ENCODE peak calls at places on chromosomes 16 and 17, in six cellular contexts. One of them, this sample, is unnamed.

GRCh38 chr17:39243155-39243554 is 17.4 kb upstream of the STAC2 start:
- DNase-seq in pancreas: no peak
- DNase-seq in left ventricle myocardium inferior: no peak
- DNase-seq in mucosa of descending colon: no peak
- DNase-seq in AG04449: no peak
- DNase-seq in stomach: no peak
- DNase-seq in this sample: no peak

GRCh38 chr16:64092284-64092683 is 1029.6 kb downstream of the CDH11 start:
- DNase-seq in pancreas: no peak
- DNase-seq in left ventricle myocardium inferior: no peak
- DNase-seq in mucosa of descending colon: no peak
- DNase-seq in AG04449: peak
- DNase-seq in stomach: no peak
- DNase-seq in this sample: peak

GRCh38 chr16:57141822-57142631 is 43.8 kb downstream of the PSME3IP1 start:
- DNase-seq in pancreas: no peak
- DNase-seq in left ventricle myocardium inferior: no peak
- DNase-seq in mucosa of descending colon: no peak
- DNase-seq in AG04449: no peak
- DNase-seq in stomach: no peak
- DNase-seq in this sample: no peak

GRCh38 chr17:27627514-27627913 is 3.5 kb upstream of the LGALS9 start:
- DNase-seq in pancreas: no peak
- DNase-seq in left ventricle myocardium inferior: no peak
- DNase-seq in mucosa of descending colon: peak
- DNase-seq in AG04449: no peak
- DNase-seq in stomach: no peak
- DNase-seq in this sample: no peak

GRCh38 chr17:65556014-65556909 is 5.2 kb downstream of the AXIN2 start:
- DNase-seq in pancreas: peak
- DNase-seq in left ventricle myocardium inferior: peak
- DNase-seq in mucosa of descending colon: peak
- DNase-seq in AG04449: no peak
- DNase-seq in stomach: peak
- DNase-seq in this sample: peak

GRCh38 chr16:53666816-53667415 is 36.7 kb downstream of the RPGRIP1L start:
- DNase-seq in pancreas: no peak
- DNase-seq in left ventricle myocardium inferior: no peak
- DNase-seq in mucosa of descending colon: no peak
- DNase-seq in AG04449: peak
- DNase-seq in stomach: no peak
- DNase-seq in this sample: no peak

GRCh38 chr17:50123649-50124349 is 6.2 kb downstream of the SAMD14 start:
- DNase-seq in pancreas: no peak
- DNase-seq in left ventricle myocardium inferior: no peak
- DNase-seq in mucosa of descending colon: no peak
- DNase-seq in AG04449: no peak
- DNase-seq in stomach: no peak
- DNase-seq in this sample: no peak

GRCh38 chr16:76222087-76222486 is 55.1 kb upstream of the CNTNAP4 start:
- DNase-seq in pancreas: no peak
- DNase-seq in left ventricle myocardium inferior: no peak
- DNase-seq in mucosa of descending colon: no peak
- DNase-seq in AG04449: no peak
- DNase-seq in stomach: no peak
- DNase-seq in this sample: peak

GRCh38 chr16:14564323-14564722 is 65.7 kb downstream of the PARN start:
- DNase-seq in pancreas: no peak
- DNase-seq in left ventricle myocardium inferior: no peak
- DNase-seq in mucosa of descending colon: peak
- DNase-seq in AG04449: no peak
- DNase-seq in stomach: peak
- DNase-seq in this sample: no peak

GRCh38 chr17:66779186-66779585 is 55.7 kb upstream of the CACNG5 start:
- DNase-seq in pancreas: no peak
- DNase-seq in left ventricle myocardium inferior: no peak
- DNase-seq in mucosa of descending colon: no peak
- DNase-seq in AG04449: no peak
- DNase-seq in stomach: no peak
- DNase-seq in this sample: no peak

GRCh38 chr16:57871457-57871856 is 69.2 kb upstream of the KIFC3 start:
- DNase-seq in pancreas: no peak
- DNase-seq in left ventricle myocardium inferior: no peak
- DNase-seq in mucosa of descending colon: no peak
- DNase-seq in AG04449: no peak
- DNase-seq in stomach: no peak
- DNase-seq in this sample: peak

GRCh38 chr16:16025214-16025968 is 76.0 kb downstream of the ABCC1 start:
- DNase-seq in pancreas: no peak
- DNase-seq in left ventricle myocardium inferior: no peak
- DNase-seq in mucosa of descending colon: peak
- DNase-seq in AG04449: peak
- DNase-seq in stomach: no peak
- DNase-seq in this sample: peak

GRCh38 chr17:1764274-1764673 is 2.4 kb downstream of the SERPINF1 start:
- DNase-seq in pancreas: no peak
- DNase-seq in left ventricle myocardium inferior: peak
- DNase-seq in mucosa of descending colon: peak
- DNase-seq in AG04449: peak
- DNase-seq in stomach: peak
- DNase-seq in this sample: peak

GRCh38 chr17:77110006-77110374 is 30.8 kb upstream of the SEC14L1 start:
- DNase-seq in pancreas: no peak
- DNase-seq in left ventricle myocardium inferior: no peak
- DNase-seq in mucosa of descending colon: no peak
- DNase-seq in AG04449: no peak
- DNase-seq in stomach: no peak
- DNase-seq in this sample: no peak

GRCh38 chr17:2924211-2924610 is 128.0 kb downstream of the RAP1GAP2 start:
- DNase-seq in pancreas: no peak
- DNase-seq in left ventricle myocardium inferior: no peak
- DNase-seq in mucosa of descending colon: no peak
- DNase-seq in AG04449: no peak
- DNase-seq in stomach: no peak
- DNase-seq in this sample: peak

GRCh38 chr16:3443108-3444031 is at the start of the genes NAA60 and ZNF597:
- DNase-seq in pancreas: peak
- DNase-seq in left ventricle myocardium inferior: peak
- DNase-seq in mucosa of descending colon: peak
- DNase-seq in AG04449: peak
- DNase-seq in stomach: peak
- DNase-seq in this sample: peak

GRCh38 chr17:83058478-83059167 is 20.8 kb upstream of the METRNL start:
- DNase-seq in pancreas: no peak
- DNase-seq in left ventricle myocardium inferior: no peak
- DNase-seq in mucosa of descending colon: no peak
- DNase-seq in AG04449: no peak
- DNase-seq in stomach: peak
- DNase-seq in this sample: no peak

GRCh38 chr16:24382929-24383328 is 126.8 kb downstream of the CACNG3 start:
- DNase-seq in pancreas: no peak
- DNase-seq in left ventricle myocardium inferior: no peak
- DNase-seq in mucosa of descending colon: no peak
- DNase-seq in AG04449: no peak
- DNase-seq in stomach: no peak
- DNase-seq in this sample: no peak

GRCh38 chr17:50675627-50676026 is 32.1 kb downstream of the ANKRD40 start:
- DNase-seq in pancreas: peak
- DNase-seq in left ventricle myocardium inferior: no peak
- DNase-seq in mucosa of descending colon: peak
- DNase-seq in AG04449: no peak
- DNase-seq in stomach: peak
- DNase-seq in this sample: no peak

GRCh38 chr17:49547566-49547965 is 28.1 kb upstream of the NXPH3 start:
- DNase-seq in pancreas: no peak
- DNase-seq in left ventricle myocardium inferior: peak
- DNase-seq in mucosa of descending colon: no peak
- DNase-seq in AG04449: no peak
- DNase-seq in stomach: no peak
- DNase-seq in this sample: no peak

DNA sequence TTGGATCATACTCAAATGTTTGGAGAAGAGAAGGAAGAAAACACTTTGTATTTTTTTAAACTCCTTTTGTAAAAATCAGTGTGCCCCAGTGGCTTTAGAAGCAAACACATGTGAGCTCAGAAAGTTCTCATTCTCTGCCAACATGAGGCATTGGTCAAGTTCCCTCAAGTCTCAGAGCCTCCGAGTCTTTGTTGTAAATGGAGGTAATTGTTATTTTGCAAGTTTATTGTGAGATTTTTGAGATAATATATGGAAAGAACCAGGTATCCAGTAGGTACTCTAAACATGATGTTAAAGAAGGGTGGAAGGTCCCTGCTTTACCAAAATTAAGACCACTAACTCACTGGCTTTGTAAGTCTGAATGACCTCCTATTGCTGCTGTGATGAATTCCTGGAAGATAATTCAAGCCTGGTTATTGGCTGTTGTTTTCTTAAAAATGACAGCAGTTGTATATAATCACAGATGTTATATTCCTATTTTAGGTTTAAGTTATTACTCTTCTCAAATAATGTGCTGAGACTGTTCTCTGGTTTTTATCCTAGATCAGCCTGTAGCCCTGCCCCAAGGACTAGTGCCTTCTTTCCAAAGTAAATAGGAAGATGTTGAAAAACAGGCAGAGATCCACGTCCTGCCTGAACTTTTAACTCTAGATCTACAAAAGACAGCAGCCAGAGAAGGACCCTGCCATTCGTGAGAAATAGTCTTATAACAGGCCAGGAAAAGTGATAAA is 2.4 kb downstream of the HLF start:
- DNase-seq in pancreas: no peak
- DNase-seq in left ventricle myocardium inferior: no peak
- DNase-seq in mucosa of descending colon: no peak
- DNase-seq in AG04449: no peak
- DNase-seq in stomach: no peak
- DNase-seq in this sample: no peak
- H3K4me3 ChIP-seq in pancreas: no peak
- H3K4me3 ChIP-seq in left ventricle myocardium inferior: peak
- H3K4me3 ChIP-seq in mucosa of descending colon: no peak
- H3K4me3 ChIP-seq in AG04449: no peak
- H3K4me3 ChIP-seq in stomach: peak
- H3K4me3 ChIP-seq in this sample: no peak

DNA sequence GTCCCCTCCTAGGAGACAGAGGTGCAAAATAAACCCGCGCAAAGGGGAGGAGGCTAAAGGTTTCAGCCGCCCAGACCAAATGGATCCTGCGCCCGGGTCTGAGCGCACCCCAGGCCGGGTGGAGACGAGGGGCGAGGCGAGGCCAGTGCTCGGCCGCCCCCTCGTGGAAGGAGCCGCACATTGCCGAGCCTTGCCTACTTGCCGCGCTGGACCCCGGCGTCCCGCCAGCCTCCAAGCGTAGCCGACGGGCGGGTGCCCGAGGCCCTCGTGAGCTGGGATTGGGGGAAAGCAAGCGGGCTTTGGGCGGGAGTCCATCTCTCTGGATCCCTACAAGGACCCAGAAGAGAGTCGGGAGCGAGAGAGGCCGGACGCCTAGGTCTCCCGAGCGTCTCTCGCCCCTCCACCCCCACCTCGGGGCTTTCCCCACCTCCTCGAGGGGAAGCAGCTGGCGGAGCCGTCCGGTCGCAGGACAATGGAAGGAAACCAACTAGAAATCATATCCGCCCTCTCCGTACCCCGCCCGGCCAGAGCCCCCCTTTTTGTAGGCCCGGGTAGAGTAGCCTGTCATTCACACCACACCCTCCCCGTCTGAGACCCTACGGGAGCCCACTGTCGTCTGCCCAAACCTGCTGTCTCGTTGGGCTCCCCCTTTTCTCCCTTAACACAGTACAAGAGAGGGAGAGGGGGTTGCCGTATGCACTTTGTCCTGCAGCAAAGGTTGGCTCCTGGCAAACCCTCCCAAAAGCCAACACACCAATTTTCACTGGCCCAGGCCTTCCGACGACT is 664 bp upstream of the BCL6B start:
- DNase-seq in pancreas: peak
- DNase-seq in left ventricle myocardium inferior: peak
- DNase-seq in mucosa of descending colon: peak
- DNase-seq in AG04449: no peak
- DNase-seq in stomach: peak
- DNase-seq in this sample: peak
- H3K4me3 ChIP-seq in pancreas: no peak
- H3K4me3 ChIP-seq in left ventricle myocardium inferior: peak
- H3K4me3 ChIP-seq in mucosa of descending colon: no peak
- H3K4me3 ChIP-seq in AG04449: peak
- H3K4me3 ChIP-seq in stomach: peak
- H3K4me3 ChIP-seq in this sample: peak

DNA sequence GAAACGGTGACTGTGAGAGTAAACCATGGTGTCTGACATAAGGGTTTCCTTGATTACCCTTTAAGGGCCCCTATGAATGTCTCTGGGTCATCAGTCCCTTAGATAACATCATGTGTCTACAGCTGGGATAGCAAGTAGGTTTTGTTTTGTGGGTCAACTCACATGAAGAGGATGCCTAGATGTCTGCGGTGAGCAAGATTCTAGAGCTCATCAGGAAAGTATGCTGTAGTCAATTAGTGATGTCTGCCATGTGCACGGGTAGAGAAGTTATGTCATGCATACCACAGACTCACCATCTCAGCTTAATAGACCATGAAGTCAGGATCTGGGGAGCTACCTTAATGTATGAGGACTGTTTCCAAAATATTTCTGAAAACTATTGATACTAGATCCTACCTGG is 57.5 kb downstream of the CDH13 start:
- DNase-seq in pancreas: no peak
- DNase-seq in left ventricle myocardium inferior: no peak
- DNase-seq in mucosa of descending colon: no peak
- DNase-seq in AG04449: no peak
- DNase-seq in stomach: no peak
- DNase-seq in this sample: no peak
- H3K4me3 ChIP-seq in pancreas: no peak
- H3K4me3 ChIP-seq in left ventricle myocardium inferior: no peak
- H3K4me3 ChIP-seq in mucosa of descending colon: no peak
- H3K4me3 ChIP-seq in AG04449: no peak
- H3K4me3 ChIP-seq in stomach: no peak
- H3K4me3 ChIP-seq in this sample: no peak

DNA sequence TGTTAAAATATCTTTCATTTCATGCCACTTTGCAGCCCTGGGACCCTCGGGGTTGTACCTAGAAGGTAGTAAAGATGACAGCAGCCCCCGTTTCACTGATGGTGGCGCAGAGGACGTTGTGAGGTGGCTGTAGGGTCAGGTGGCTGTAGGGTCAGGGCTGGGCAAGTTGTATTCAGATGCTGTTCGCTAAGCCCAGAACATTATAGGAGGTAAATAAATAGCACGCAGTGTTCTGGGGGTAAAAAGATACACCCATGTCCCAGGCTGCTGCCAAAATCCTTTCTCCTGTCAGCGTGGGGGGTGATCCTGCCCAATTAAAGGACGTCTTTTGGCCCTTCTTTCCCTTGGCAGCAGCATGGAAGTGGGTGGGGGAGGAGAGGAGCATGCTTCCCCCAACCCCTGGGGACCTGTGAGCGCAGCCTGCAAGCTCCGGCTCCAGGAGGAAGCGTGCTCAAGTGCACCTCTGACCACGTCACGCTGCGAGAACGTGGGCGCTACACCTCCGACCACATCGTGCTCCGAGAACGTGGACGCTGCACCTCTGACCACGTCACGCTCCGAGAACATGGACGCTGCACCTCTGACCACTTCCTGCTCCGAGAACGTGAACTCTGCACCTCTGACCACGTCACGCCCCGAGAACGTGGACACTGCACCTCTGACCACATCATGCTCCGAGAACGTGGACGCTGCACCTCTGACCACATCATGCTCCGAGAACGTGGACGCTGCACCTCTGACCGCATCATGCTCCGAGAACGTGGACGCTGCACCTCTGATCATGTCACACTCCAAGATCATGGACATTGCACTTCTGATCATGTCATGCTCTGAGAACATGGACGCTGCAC is 182.1 kb downstream of the RPTOR start:
- DNase-seq in pancreas: no peak
- DNase-seq in left ventricle myocardium inferior: no peak
- DNase-seq in mucosa of descending colon: no peak
- DNase-seq in AG04449: no peak
- DNase-seq in stomach: no peak
- DNase-seq in this sample: peak
- H3K4me3 ChIP-seq in pancreas: no peak
- H3K4me3 ChIP-seq in left ventricle myocardium inferior: no peak
- H3K4me3 ChIP-seq in mucosa of descending colon: no peak
- H3K4me3 ChIP-seq in AG04449: no peak
- H3K4me3 ChIP-seq in stomach: no peak
- H3K4me3 ChIP-seq in this sample: no peak

This sample was measured in fibroblast of mammary gland.